ENCODE peak calls at places on chromosomes 2 and 18, in seven cellular contexts. V is tibial artery; O is mesendoderm; A is CD4-positive, CD25-positive, alpha-beta regulatory T cell; M is upper lobe of left lung; L is cardiac muscle cell; K is gastrocnemius medialis. S is an unnamed sample. For H3K36me3, the result is how much of the 10 kb centered on the place peaks cover.

GRCh38 chr2:175275499-175275898 is 94.0 kb upstream of the ATP5MC3 start:
- DNase-seq in V (no peak), O (no peak), A (no peak), M (no peak), L (no peak), K (no peak), S (no peak)

GRCh38 chr2:228056293-228056692 is 125.2 kb downstream of the SPHKAP start:
- DNase-seq in V (no peak), O (no peak), A (no peak), M (no peak), L (no peak), K (no peak), S (no peak)

GRCh38 chr2:119823734-119824334 is 64.1 kb downstream of the PTPN4 start:
- DNase-seq in V (no peak), O (peak), A (peak), M (no peak), L (peak), K (no peak), S (no peak)

GRCh38 chr18:44588466-44588865 is 92.2 kb upstream of the SETBP1 start:
- DNase-seq in V (no peak), O (no peak), A (no peak), M (no peak), L (no peak), K (no peak), S (no peak)

GRCh38 chr18:47050468-47050867 is 15.0 kb upstream of the ELOA2 start:
- DNase-seq in V (no peak), O (peak), A (peak), M (no peak), L (peak), K (no peak), S (no peak)

GRCh38 chr2:88545118-88545517 is 82.1 kb downstream of the EIF2AK3 start:
- DNase-seq in V (no peak), O (peak), A (no peak), M (no peak), L (peak), K (no peak), S (no peak)

GRCh38 chr2:45542013-45542412 is 69.1 kb downstream of the SRBD1 start:
- DNase-seq in V (no peak), O (no peak), A (no peak), M (no peak), L (no peak), K (no peak), S (no peak)

GRCh38 chr2:20469595-20469994 is 22.7 kb downstream of the RHOB start:
- DNase-seq in V (peak), O (no peak), A (no peak), M (peak), L (no peak), K (no peak), S (no peak)

GRCh38 chr2:48287971-48288370 is 242.0 kb upstream of the STON1 start:
- DNase-seq in V (no peak), O (no peak), A (no peak), M (peak), L (no peak), K (no peak), S (no peak)

GRCh38 chr2:230942920-230943896 is 18.2 kb upstream of the GPR55 start:
- DNase-seq in V (no peak), O (no peak), A (no peak), M (no peak), L (peak), K (no peak), S (no peak)

GRCh38 chr2:173374634-173375033 is 20.0 kb downstream of the CDCA7 start:
- DNase-seq in V (no peak), O (no peak), A (no peak), M (no peak), L (no peak), K (no peak), S (no peak)

GRCh38 chr18:38033282-38033681 is 467.7 kb upstream of the CELF4 start:
- DNase-seq in V (no peak), O (no peak), A (no peak), M (no peak), L (no peak), K (no peak), S (no peak)

GRCh38 chr18:50429207-50429948 is 54.5 kb downstream of the SKA1 start:
- DNase-seq in V (no peak), O (peak), A (peak), M (no peak), L (peak), K (no peak), S (no peak)

GRCh38 chr18:72674710-72675109 is 130.6 kb upstream of the CBLN2 start:
- DNase-seq in V (no peak), O (no peak), A (no peak), M (no peak), L (no peak), K (no peak), S (no peak)

GRCh38 chr2:24350826-24351626 is 9.3 kb downstream of the ITSN2 start:
- DNase-seq in V (no peak), O (no peak), A (no peak), M (no peak), L (no peak), K (no peak), S (no peak)

GRCh38 chr2:79512442-79513401 is at the start of gene CTNNA2:
- DNase-seq in V (no peak), O (peak), A (no peak), M (peak), L (peak), K (no peak), S (peak)

GRCh38 chr2:190959911-190960788 is 53.8 kb downstream of the STAT1 start:
- DNase-seq in V (no peak), O (no peak), A (no peak), M (no peak), L (peak), K (no peak), S (no peak)

GRCh38 chr18:63924551-63924950 is 16.8 kb downstream of the SERPINB10 start:
- DNase-seq in V (no peak), O (no peak), A (no peak), M (no peak), L (peak), K (no peak), S (no peak)

DNA sequence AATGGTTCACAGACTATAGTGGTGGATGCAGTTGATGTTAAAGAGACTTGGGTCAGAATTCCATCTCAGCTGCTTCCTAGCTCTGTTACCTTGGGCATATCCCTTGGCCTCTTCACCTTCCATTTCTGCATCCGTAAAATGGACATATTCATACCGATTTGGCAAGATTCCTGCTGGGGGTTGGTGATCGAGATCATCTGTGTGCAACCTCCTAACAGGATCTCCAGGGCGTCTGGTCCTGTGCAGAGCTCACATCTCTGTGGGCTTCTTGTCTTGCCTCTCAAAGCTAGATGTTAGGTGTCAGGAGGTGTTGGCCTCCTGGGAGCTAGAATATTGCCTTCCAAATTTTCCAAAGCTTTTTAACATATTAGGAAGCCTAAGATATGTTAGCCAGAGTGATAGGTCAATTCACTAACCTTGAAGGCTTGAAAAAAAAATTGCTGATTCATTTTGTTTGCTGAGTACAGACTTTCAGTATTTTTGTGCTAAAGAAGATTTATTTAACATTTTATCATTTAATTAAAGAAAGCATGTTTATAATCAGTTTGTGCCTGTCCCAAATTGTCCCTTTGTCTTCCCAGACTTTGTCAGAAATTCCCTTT is 69.7 kb upstream of the ZNF516 start:
- DNase-seq in V (no peak), O (no peak), A (no peak), M (no peak), L (peak), K (no peak), S (no peak)
- H3K4me3 ChIP-seq in V (peak), O (no peak), A (no peak), M (peak), L (no peak), K (peak), S (no peak)

GRCh38 chr2:239302808-239303557 is 97.8 kb downstream of the HDAC4 start:
- DNase-seq in V (peak), O (no peak), A (no peak), M (peak), L (no peak), K (no peak), S (no peak)

GRCh38 chr2:239303711-239304532 is 96.9 kb downstream of the HDAC4 start:
- DNase-seq in V (peak), O (no peak), A (no peak), M (peak), L (no peak), K (no peak), S (no peak)

GRCh38 chr2:239305771-239306170 is 95.0 kb downstream of the HDAC4 start:
- DNase-seq in V (peak), O (no peak), A (no peak), M (peak), L (no peak), K (no peak), S (no peak)

GRCh38 chr2:239305222-239305575 is 95.6 kb downstream of the HDAC4 start:
- DNase-seq in V (peak), O (no peak), A (no peak), M (peak), L (no peak), K (peak), S (no peak)

GRCh38 chr2:239304533-239305221 is 96.1 kb downstream of the HDAC4 start:
- DNase-seq in V (no peak), O (no peak), A (no peak), M (peak), L (no peak), K (no peak), S (no peak)
- H3K27ac ChIP-seq in V (no peak), O (no peak), A (peak), M (no peak), L (no peak), K (peak), S (no peak)

GRCh38 chr2:75709297-75709696 is 1.4 kb downstream of the GCFC2 start:
- DNase-seq in V (no peak), O (no peak), A (no peak), M (no peak), L (no peak), K (no peak), S (no peak)

GRCh38 chr2:75707901-75708300 is 2.8 kb downstream of the GCFC2 start:
- DNase-seq in V (no peak), O (no peak), A (no peak), M (no peak), L (no peak), K (no peak), S (no peak)

GRCh38 chr2:75702593-75702992 is 8.1 kb downstream of the GCFC2 start:
- DNase-seq in V (no peak), O (no peak), A (no peak), M (no peak), L (no peak), K (no peak), S (no peak)

GRCh38 chr2:75703617-75704016 is 7.1 kb downstream of the GCFC2 start:
- DNase-seq in V (no peak), O (no peak), A (no peak), M (no peak), L (no peak), K (no peak), S (no peak)

GRCh38 chr2:75705921-75706320 is 4.8 kb downstream of the GCFC2 start:
- DNase-seq in V (no peak), O (no peak), A (no peak), M (no peak), L (peak), K (no peak), S (no peak)
- H3K36me3 ChIP-seq in V (under half), O (under half), A (under half), M (under half), L (under half), K (half or more), S (under half)

DNA sequence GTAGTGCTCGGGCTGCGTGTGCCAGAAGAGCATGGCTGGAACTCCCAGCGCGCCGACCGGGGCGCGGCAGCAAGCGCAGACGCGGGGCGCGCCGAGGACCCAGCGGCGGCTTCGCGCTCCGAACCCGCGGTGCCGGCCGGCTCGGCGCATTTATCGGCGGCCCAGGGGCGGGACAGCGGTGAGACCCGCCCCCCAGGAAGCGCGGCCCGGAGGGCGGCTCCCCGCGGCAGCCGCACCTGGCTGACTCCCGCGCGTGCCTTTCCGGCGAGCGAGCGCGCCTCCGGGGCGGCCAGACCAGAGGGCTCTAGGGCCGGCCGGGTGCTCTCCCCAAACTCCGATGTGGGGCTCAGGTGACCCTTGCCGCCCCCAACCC is at the start of gene TFCP2L1:
- DNase-seq in V (no peak), O (peak), A (no peak), M (peak), L (peak), K (no peak), S (peak)
- H3K4me3 ChIP-seq in V (peak), O (peak), A (no peak), M (peak), L (peak), K (peak), S (peak)

DNA sequence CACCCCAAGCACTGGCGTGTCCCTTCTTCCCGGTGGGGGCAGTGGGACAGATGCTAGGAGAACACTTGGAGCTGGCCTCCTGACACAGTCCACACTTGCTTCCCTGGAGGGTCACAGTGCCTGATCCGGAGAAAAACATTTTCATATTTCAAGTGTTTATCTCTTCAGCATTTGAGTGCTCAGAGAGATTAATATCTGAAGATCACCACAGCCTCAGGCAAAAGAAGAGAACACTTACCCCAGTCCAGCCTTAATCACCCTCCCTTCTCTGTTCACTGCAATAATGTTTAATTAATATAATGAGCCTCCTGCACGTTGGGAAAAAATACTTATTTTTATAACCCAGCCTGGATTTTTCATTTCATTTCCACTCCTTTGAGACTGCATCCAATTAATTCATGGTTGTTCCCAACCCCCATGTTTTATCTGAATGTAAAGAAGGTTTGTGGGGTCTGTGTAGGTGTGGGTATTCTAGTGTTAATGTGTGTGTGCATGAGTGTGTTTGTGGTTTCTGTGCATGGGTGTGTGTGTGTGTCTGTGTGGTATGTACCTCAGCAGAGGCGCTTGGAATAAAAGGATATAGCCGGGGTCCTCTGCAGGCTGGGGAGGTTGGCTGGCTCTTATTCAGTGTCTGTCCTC is 72.1 kb downstream of the NRP2 start:
- DNase-seq in V (no peak), O (no peak), A (no peak), M (no peak), L (no peak), K (no peak), S (no peak)
- H3K27ac ChIP-seq in V (peak), O (no peak), A (no peak), M (no peak), L (no peak), K (no peak), S (no peak)

DNA sequence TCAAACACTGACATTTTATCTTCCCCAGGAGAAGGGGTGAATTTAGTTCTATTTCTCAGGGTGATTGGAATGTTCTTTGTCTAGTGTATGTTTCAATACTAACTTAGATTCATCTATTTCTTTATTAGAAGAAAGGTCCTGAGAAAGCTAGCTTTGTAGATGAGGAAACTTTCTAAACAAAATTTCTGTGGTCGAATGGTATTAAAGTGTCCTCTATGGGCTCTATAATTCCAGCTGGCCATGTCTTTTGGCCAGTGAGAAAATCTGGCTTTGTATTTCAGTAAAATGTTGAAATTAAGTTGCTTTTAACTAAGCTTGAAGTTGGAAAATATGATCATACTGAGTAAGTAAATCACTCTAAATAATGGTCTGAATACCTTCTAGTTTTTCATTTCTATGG is 148.9 kb downstream of the RDH14 start:
- DNase-seq in V (no peak), O (no peak), A (no peak), M (no peak), L (no peak), K (no peak), S (no peak)
- H3K36me3 ChIP-seq in V (under half), O (under half), A (under half), M (under half), L (under half), K (under half), S (under half)

DNA sequence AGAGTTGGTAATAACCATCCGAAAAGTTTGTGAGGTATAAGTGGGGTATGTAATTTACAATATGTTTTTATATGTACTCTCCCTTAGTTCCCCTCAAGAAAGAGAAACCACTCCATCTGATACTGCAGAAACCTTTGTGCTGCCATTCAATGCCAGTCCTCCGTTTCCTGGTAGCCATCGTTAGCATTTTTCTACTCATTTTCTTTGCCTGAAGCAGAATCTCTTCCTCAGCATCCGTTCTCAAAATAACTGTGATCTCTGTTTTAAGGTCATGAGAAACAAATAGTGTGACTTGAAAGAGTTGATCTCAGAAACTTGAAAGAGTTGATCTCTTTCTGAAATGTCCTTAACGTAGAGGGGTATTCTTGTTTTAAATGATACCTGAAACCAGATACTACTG is 996 bp downstream of the PTCD3 start:
- DNase-seq in V (no peak), O (peak), A (no peak), M (no peak), L (no peak), K (no peak), S (no peak)
- H3K4me3 ChIP-seq in V (peak), O (peak), A (peak), M (peak), L (peak), K (peak), S (peak)

DNA sequence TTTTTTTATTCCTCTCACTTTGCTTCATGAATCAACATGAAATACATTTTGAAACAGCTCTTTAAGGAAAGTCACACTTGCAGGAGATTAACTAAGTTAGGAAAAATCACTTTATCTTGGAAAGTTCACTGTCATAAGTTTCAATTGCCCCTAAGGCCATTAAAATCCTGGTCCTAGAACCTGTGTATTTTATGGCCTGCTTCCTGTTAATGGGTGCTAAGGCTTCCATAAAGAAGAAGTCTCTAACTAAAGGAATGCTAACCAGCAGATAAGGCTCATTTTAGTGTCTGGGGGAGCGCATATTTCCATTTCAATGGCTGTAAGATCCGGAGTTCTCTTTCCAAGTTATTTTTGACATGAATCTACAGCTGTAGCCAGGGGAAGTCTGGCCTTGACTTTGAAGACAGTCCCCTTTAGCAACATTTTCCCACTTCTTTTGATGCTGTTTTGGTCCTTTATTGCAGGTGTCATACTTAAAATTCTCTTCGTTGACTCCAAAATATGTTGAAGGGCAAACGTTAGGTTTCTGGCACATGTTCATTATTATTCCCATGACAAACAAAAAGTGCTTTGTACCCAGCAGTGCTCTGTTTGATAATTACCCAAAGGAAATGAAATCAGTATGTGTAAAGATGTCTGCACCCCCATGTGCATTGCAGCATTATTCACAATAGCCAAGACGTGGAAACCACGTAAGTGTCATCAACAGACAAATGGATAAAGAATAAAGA is 34.4 kb upstream of the SH3BP4 start:
- DNase-seq in V (no peak), O (peak), A (no peak), M (no peak), L (peak), K (no peak), S (no peak)
- H3K27ac ChIP-seq in V (no peak), O (no peak), A (no peak), M (no peak), L (peak), K (no peak), S (no peak)

GRCh38 chr2:224933416-224933815 is 108.9 kb downstream of the DOCK10 start:
- DNase-seq in V (no peak), O (no peak), A (peak), M (no peak), L (no peak), K (no peak), S (no peak)

GRCh38 chr2:224929512-224929911 is 112.8 kb downstream of the DOCK10 start:
- DNase-seq in V (no peak), O (no peak), A (no peak), M (no peak), L (no peak), K (no peak), S (no peak)

GRCh38 chr2:224930124-224930523 is 112.1 kb downstream of the DOCK10 start:
- DNase-seq in V (no peak), O (no peak), A (peak), M (no peak), L (no peak), K (no peak), S (no peak)

GRCh38 chr2:224931956-224932355 is 110.3 kb downstream of the DOCK10 start:
- DNase-seq in V (no peak), O (no peak), A (no peak), M (no peak), L (no peak), K (no peak), S (no peak)

DNA sequence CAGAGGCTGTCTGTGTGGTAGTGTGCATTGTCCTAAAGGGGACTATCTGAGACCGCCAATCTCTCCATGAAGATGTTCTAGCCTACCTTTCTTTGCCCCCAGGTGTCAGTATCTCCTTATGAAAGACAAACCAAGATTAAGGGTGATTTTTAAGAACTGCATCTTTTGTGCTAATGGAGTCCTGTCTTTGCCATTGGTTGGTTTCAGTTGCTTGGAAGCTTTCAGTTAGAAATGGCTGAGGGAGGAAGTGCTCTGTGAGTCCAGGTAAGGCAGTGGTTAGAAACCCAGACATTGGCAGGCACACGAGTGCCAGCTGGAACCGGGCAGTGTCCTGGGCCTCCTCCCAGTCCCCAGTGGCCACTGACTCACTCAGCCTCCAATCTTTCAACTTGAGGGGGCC is 111.3 kb downstream of the DOCK10 start:
- DNase-seq in V (no peak), O (peak), A (no peak), M (no peak), L (no peak), K (no peak), S (no peak)
- H3K36me3 ChIP-seq in V (under half), O (under half), A (under half), M (under half), L (under half), K (under half), S (under half)

S was measured in iPS DF 6.9.